ENCODE peak calls at places on chromosome 14, in four cellular contexts. J is left ventricle myocardium inferior, A is cardiac muscle cell, B is PC-9. S is an unnamed sample. For H3K4me1, the result is how much of the 10 kb centered on the place peaks cover.

GRCh38 chr14:70188608-70189540 is at the start of gene SLC8A3:
- DNase-seq in J (no peak), A (peak), B (no peak), S (no peak)

GRCh38 chr14:94953541-94954260 is 183.8 kb upstream of the GSC start:
- DNase-seq in J (no peak), A (no peak), B (no peak), S (no peak)

GRCh38 chr14:60647081-60647836 is 2.0 kb downstream of the SIX1 start:
- DNase-seq in J (no peak), A (no peak), B (peak), S (no peak)

GRCh38 chr14:99679996-99680395 is 4.1 kb upstream of the CYP46A1 start:
- DNase-seq in J (no peak), A (no peak), B (no peak), S (no peak)

GRCh38 chr14:25042362-25043299 is 7.3 kb downstream of the STXBP6 start:
- DNase-seq in J (no peak), A (peak), B (no peak), S (no peak)

GRCh38 chr14:33794791-33795300 is 156.0 kb downstream of the EGLN3 start:
- DNase-seq in J (no peak), A (no peak), B (no peak), S (no peak)

GRCh38 chr14:100120522-100121269 is 38.7 kb downstream of the DEGS2 start:
- DNase-seq in J (no peak), A (no peak), B (no peak), S (no peak)

GRCh38 chr14:61750708-61751474 is 11.3 kb upstream of the SNAPC1 start:
- DNase-seq in J (peak), A (peak), B (peak), S (peak)

GRCh38 chr14:100816950-100817901 is 8.7 kb upstream of the MEG3 start:
- DNase-seq in J (no peak), A (no peak), B (no peak), S (no peak)

GRCh38 chr14:96203635-96204034 is 1.0 kb upstream of the BDKRB2 start:
- DNase-seq in J (no peak), A (no peak), B (peak), S (no peak)

GRCh38 chr14:55122441-55122986 is 6.5 kb upstream of the LGALS3 start:
- DNase-seq in J (peak), A (peak), B (peak), S (peak)

GRCh38 chr14:61765225-61765943 is 3.2 kb downstream of the SNAPC1 start:
- DNase-seq in J (no peak), A (no peak), B (no peak), S (no peak)

GRCh38 chr14:22737052-22737451 is 29.4 kb upstream of the OXA1L start:
- DNase-seq in J (no peak), A (no peak), B (no peak), S (no peak)

GRCh38 chr14:84006643-84007137 is 1523.3 kb upstream of the FLRT2 start:
- DNase-seq in J (no peak), A (peak), B (no peak), S (peak)

GRCh38 chr14:74634481-74634880 is 22.4 kb upstream of the LTBP2 start:
- DNase-seq in J (no peak), A (no peak), B (no peak), S (no peak)

GRCh38 chr14:36091096-36091495 is 85.4 kb downstream of the PTCSC3 start:
- DNase-seq in J (no peak), A (no peak), B (peak), S (no peak)

GRCh38 chr14:78005325-78005724 is 164.8 kb upstream of the NRXN3 start:
- DNase-seq in J (no peak), A (no peak), B (no peak), S (no peak)

GRCh38 chr14:78016532-78016931 is 153.6 kb upstream of the NRXN3 start:
- DNase-seq in J (no peak), A (no peak), B (no peak), S (no peak)

GRCh38 chr14:78007160-78007559 is 163.0 kb upstream of the NRXN3 start:
- DNase-seq in J (no peak), A (no peak), B (no peak), S (no peak)

GRCh38 chr14:78010688-78011087 is 159.5 kb upstream of the NRXN3 start:
- DNase-seq in J (no peak), A (no peak), B (no peak), S (no peak)
- H3K27ac ChIP-seq in J (no peak), A (no peak), B (no peak), S (no peak)

GRCh38 chr14:102975662-102976061 is 53.2 kb downstream of the AMN start:
- DNase-seq in J (no peak), A (no peak), B (no peak), S (no peak)
- TF ChIP-seq CTCF in J (no peak), A (peak), B (no peak), S (no peak)

DNA sequence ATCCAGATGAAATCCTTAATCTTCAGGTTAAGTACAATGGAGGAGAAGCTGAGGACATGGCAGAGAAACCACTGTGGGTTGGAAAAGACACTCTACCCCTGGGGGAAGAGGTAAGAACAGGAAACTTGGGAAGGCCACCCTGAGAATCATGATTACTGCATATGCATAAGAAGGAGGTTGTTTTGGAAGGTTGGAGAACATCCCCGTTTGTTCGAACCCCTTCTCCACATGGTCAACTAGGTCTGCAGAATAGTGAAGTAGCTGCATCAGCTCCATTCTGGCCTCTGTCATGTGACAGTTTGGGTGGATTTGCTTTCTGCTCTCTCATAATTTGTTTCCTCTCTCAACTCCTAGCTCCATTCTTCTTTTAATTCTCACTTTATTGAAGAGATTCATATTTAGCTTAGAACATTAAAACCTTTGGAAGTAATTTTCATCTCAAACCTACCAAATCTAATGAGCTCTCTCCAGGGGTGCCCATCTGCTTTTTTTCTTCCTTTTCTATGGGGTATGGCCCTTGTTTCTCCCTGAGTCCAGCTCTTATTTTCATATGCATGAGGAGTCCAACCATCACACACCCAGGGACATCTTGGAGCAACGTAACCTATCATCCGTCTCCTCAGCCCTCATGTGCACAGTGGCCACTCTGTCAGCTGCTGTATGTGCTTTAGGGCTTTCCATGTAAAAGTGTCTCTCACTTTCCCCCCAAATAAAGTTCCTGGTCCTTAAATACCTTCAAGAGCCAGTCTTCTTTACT is 820.3 kb downstream of the TMEM121 start:
- DNase-seq in J (no peak), A (no peak), B (no peak), S (no peak)
- H3K4me1 ChIP-seq in J (under half), A (under half), B (under half), S (under half)

DNA sequence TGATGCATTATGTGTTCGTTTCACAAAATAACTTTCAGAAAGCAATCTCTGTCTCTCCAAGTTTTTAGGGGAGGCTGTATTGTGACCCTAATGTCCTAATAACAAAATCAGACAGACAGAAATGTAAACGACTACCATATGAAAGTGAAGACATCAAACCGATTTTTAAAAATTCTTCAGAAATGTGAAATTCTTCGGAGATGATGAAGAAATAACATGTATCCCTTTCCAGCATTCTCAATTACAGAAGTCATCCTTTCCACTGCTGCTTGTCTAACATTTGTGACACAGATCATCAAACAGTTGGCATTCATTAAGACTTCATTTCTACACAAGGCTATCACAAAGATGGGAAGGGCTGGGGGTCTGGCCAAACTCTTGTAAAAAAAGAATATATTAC is 41.0 kb downstream of the DMAC2L start:
- DNase-seq in J (no peak), A (no peak), B (no peak), S (no peak)
- H3K27ac ChIP-seq in J (no peak), A (no peak), B (no peak), S (peak)

S was measured in uterus.